ENCODE peak calls at places on chromosomes 11 and 22, in nine cellular contexts. J is heart right ventricle, A is kidney, D is PC-9, P is brain microvascular endothelial cell, N is fibroblast of pulmonary artery, I is mammary epithelial cell, G is Peyer's patch, W is sigmoid colon. C is an unnamed sample.

GRCh38 chr11:75435571-75435925 is 2.5 kb upstream of the KLHL35 start:
- DNase-seq in N (no peak), A (no peak), G (no peak), J (no peak), D (no peak), P (no peak), I (no peak), W (no peak), C (no peak)

GRCh38 chr11:45451766-45452440 is 165.8 kb upstream of the SYT13 start:
- DNase-seq in I (no peak), J (no peak), W (no peak), N (peak), G (no peak), A (no peak), P (peak), D (no peak), C (peak)

GRCh38 chr22:19576460-19577421 is 52.5 kb upstream of the CLDN5 start:
- DNase-seq in D (peak), J (peak), P (peak), N (peak), W (peak), A (no peak), G (no peak), I (peak), C (peak)

GRCh38 chr11:13105237-13105844 is 96.2 kb downstream of the RASSF10 start:
- DNase-seq in P (no peak), W (no peak), I (no peak), D (no peak), A (no peak), J (peak), G (no peak), N (no peak), C (no peak)

GRCh38 chr11:122733301-122733686 is 77.8 kb downstream of the UBASH3B start:
- DNase-seq in W (no peak), D (peak), J (peak), G (no peak), P (peak), N (peak), I (no peak), A (no peak), C (no peak)

GRCh38 chr11:18578975-18579598 is 9.4 kb downstream of the UEVLD start:
- DNase-seq in G (peak), D (no peak), P (no peak), A (no peak), I (no peak), W (no peak), J (no peak), N (no peak), C (no peak)

GRCh38 chr11:104524276-104524675 is 360.3 kb upstream of the PDGFD start:
- DNase-seq in G (no peak), A (no peak), N (no peak), I (no peak), J (no peak), D (no peak), W (no peak), P (no peak), C (no peak)

GRCh38 chr11:18173225-18173866 is 709 bp downstream of the MRGPRX4 start:
- DNase-seq in W (no peak), I (no peak), J (no peak), G (no peak), P (no peak), N (no peak), D (no peak), A (no peak), C (no peak)

GRCh38 chr11:6315811-6316425 is 4.4 kb downstream of the CAVIN3 start:
- DNase-seq in G (no peak), I (peak), W (peak), P (peak), A (peak), N (peak), J (peak), D (no peak), C (no peak)

GRCh38 chr11:46100670-46101069 is 20.6 kb downstream of the PHF21A start:
- DNase-seq in N (no peak), D (no peak), I (no peak), G (no peak), P (no peak), A (no peak), W (no peak), J (no peak), C (no peak)

GRCh38 chr11:128776434-128777284 is 82.8 kb downstream of the FLI1 start:
- DNase-seq in G (no peak), N (peak), P (peak), W (no peak), J (peak), I (no peak), A (peak), D (no peak), C (no peak)

GRCh38 chr11:66856496-66857233 is at the start of gene LRFN4:
- DNase-seq in W (peak), A (no peak), P (no peak), I (peak), G (no peak), N (no peak), D (no peak), J (no peak), C (no peak)

GRCh38 chr22:27980424-27981148 is 61.5 kb upstream of the PITPNB start:
- DNase-seq in A (no peak), J (no peak), W (no peak), N (no peak), P (no peak), G (no peak), I (no peak), D (no peak), C (no peak)

GRCh38 chr22:43566021-43566420 is 154.2 kb downstream of the MPPED1 start:
- DNase-seq in D (no peak), J (no peak), P (no peak), G (no peak), N (no peak), A (no peak), I (no peak), W (no peak), C (no peak)
- TF ChIP-seq CTCF in D (no peak), J (no peak), P (no peak), G (no peak), N (no peak), A (no peak), I (no peak), W (no peak), C (no peak)

GRCh38 chr22:25109878-25110595 is 89.6 kb upstream of the CRYBB3 start:
- DNase-seq in P (no peak), A (no peak), I (no peak), W (no peak), D (no peak), N (no peak), G (no peak), J (no peak), C (no peak)
- H3K4me3 ChIP-seq in P (no peak), A (no peak), I (no peak), W (no peak), D (no peak), N (no peak), G (no peak), J (no peak), C (no peak)

GRCh38 chr11:1451781-1452470 is 34.7 kb downstream of the MOB2 start:
- DNase-seq in G (no peak), I (no peak), D (no peak), J (no peak), W (no peak), A (no peak), N (no peak), P (no peak), C (no peak)

GRCh38 chr11:1454576-1454975 is 32.0 kb downstream of the MOB2 start:
- DNase-seq in D (no peak), W (no peak), A (no peak), N (no peak), P (no peak), I (no peak), J (no peak), G (no peak), C (no peak)

GRCh38 chr11:1455032-1455762 is 31.4 kb downstream of the MOB2 start:
- DNase-seq in G (no peak), W (no peak), I (no peak), A (no peak), N (no peak), J (no peak), D (no peak), P (no peak), C (no peak)

GRCh38 chr11:1452744-1453143 is 33.8 kb downstream of the MOB2 start:
- DNase-seq in P (no peak), J (no peak), W (no peak), G (no peak), D (no peak), A (no peak), I (no peak), N (no peak), C (no peak)

GRCh38 chr11:1453611-1454386 is 32.8 kb downstream of the MOB2 start:
- DNase-seq in D (no peak), P (no peak), J (no peak), I (no peak), G (no peak), N (no peak), W (peak), A (no peak), C (no peak)
- TF ChIP-seq CTCF in D (peak), P (peak), J (peak), I (peak), G (no peak), N (no peak), W (peak), A (no peak), C (no peak)

GRCh38 chr11:59212744-59213573 is at the start of gene MPEG1:
- DNase-seq in N (no peak), G (no peak), A (no peak), W (no peak), P (no peak), J (no peak), D (no peak), I (no peak), C (no peak)
- H3K4me3 ChIP-seq in N (no peak), G (peak), A (no peak), W (no peak), P (no peak), J (no peak), D (no peak), I (no peak), C (no peak)